ENCODE peak calls at places on chromosome 19, in five cellular contexts. One of them, this sample, is unnamed.

GRCh38 chr19:19600793-19601346 is 17.6 kb downstream of the PBX4 start:
- DNase-seq in GM12878: peak
- DNase-seq in A549: no peak
- DNase-seq in IMR-90: no peak
- DNase-seq in K562: no peak
- DNase-seq in this sample: no peak

GRCh38 chr19:58582985-58583384 is 9.8 kb upstream of the MZF1 start:
- DNase-seq in GM12878: no peak
- DNase-seq in A549: no peak
- DNase-seq in IMR-90: no peak
- DNase-seq in K562: no peak
- DNase-seq in this sample: no peak

GRCh38 chr19:18660051-18660910 is 23.2 kb upstream of the CRTC1 start:
- DNase-seq in GM12878: no peak
- DNase-seq in A549: peak
- DNase-seq in IMR-90: peak
- DNase-seq in K562: peak
- DNase-seq in this sample: no peak

GRCh38 chr19:3121821-3122511 is 13.9 kb upstream of the GNA15 start:
- DNase-seq in GM12878: no peak
- DNase-seq in A549: no peak
- DNase-seq in IMR-90: no peak
- DNase-seq in K562: no peak
- DNase-seq in this sample: no peak

GRCh38 chr19:5680083-5680436 is 256 bp downstream of the MICOS13 start:
- DNase-seq in GM12878: no peak
- DNase-seq in A549: no peak
- DNase-seq in IMR-90: peak
- DNase-seq in K562: no peak
- DNase-seq in this sample: no peak

GRCh38 chr19:49555600-49556411 is 24.6 kb downstream of the NOSIP start:
- DNase-seq in GM12878: no peak
- DNase-seq in A549: peak
- DNase-seq in IMR-90: no peak
- DNase-seq in K562: peak
- DNase-seq in this sample: peak

GRCh38 chr19:17081672-17082630 is 6.4 kb downstream of the MYO9B start:
- DNase-seq in GM12878: no peak
- DNase-seq in A549: no peak
- DNase-seq in IMR-90: no peak
- DNase-seq in K562: no peak
- DNase-seq in this sample: no peak

GRCh38 chr19:46365561-46365960 is 18.7 kb downstream of the PPP5C start:
- DNase-seq in GM12878: no peak
- DNase-seq in A549: no peak
- DNase-seq in IMR-90: no peak
- DNase-seq in K562: no peak
- DNase-seq in this sample: no peak

GRCh38 chr19:19528721-19529490 is at the start of gene YJEFN3:
- DNase-seq in GM12878: no peak
- DNase-seq in A549: no peak
- DNase-seq in IMR-90: peak
- DNase-seq in K562: no peak
- DNase-seq in this sample: no peak

GRCh38 chr19:45251452-45252354 is 632 bp downstream of the MARK4 start:
- DNase-seq in GM12878: no peak
- DNase-seq in A549: no peak
- DNase-seq in IMR-90: no peak
- DNase-seq in K562: peak
- DNase-seq in this sample: no peak

GRCh38 chr19:1267441-1268391 is 1.4 kb upstream of the CIRBP start:
- DNase-seq in GM12878: no peak
- DNase-seq in A549: no peak
- DNase-seq in IMR-90: peak
- DNase-seq in K562: no peak
- DNase-seq in this sample: no peak

GRCh38 chr19:1264801-1265610 is 4.1 kb upstream of the CIRBP start:
- DNase-seq in GM12878: no peak
- DNase-seq in A549: peak
- DNase-seq in IMR-90: peak
- DNase-seq in K562: no peak
- DNase-seq in this sample: no peak

GRCh38 chr19:1266116-1266817 is 2.9 kb upstream of the CIRBP start:
- DNase-seq in GM12878: no peak
- DNase-seq in A549: peak
- DNase-seq in IMR-90: peak
- DNase-seq in K562: peak
- DNase-seq in this sample: peak

GRCh38 chr19:1266818-1267440 is 2.2 kb upstream of the CIRBP start:
- DNase-seq in GM12878: no peak
- DNase-seq in A549: peak
- DNase-seq in IMR-90: no peak
- DNase-seq in K562: no peak
- DNase-seq in this sample: peak

GRCh38 chr19:1265611-1266115 is 3.5 kb upstream of the CIRBP start:
- DNase-seq in GM12878: no peak
- DNase-seq in A549: peak
- DNase-seq in IMR-90: peak
- DNase-seq in K562: no peak
- DNase-seq in this sample: no peak
- TF ChIP-seq BHLHE40 in GM12878: peak
- TF ChIP-seq BHLHE40 in A549: no peak
- TF ChIP-seq BHLHE40 in IMR-90: peak
- TF ChIP-seq BHLHE40 in K562: peak
- TF ChIP-seq BHLHE40 in this sample: no peak

DNA sequence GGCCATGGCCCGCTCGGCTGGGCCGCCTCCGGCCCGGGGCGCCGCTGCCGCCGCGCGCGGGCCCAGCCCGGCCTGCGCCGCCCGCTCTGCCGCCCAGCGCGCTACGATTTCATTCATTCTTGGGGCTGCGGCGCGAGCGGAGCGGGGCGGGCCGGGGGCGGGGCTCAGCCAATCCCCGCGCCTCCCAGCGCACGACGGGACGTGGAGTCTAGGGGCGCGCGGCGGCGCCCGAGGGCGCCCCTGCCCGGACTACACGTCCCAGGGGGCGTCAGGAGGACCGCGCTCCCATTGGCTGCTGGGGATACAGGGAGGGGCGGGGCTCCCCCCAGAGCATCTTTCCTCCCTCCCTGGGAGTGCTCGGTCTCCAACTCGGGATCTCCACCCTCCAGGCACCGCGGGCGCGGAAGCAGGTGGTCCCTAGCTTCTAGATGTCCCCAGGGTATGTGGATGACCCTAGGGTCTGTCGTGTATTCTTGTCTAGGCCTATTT is 5.6 kb upstream of the DPF1 start:
- DNase-seq in GM12878: no peak
- DNase-seq in A549: peak
- DNase-seq in IMR-90: peak
- DNase-seq in K562: peak
- DNase-seq in this sample: peak
- TF ChIP-seq BHLHE40 in GM12878: no peak
- TF ChIP-seq BHLHE40 in A549: no peak
- TF ChIP-seq BHLHE40 in IMR-90: no peak
- TF ChIP-seq BHLHE40 in K562: no peak
- TF ChIP-seq BHLHE40 in this sample: no peak

GRCh38 chr19:6914321-6914720 is 26.9 kb downstream of the ADGRE1 start:
- DNase-seq in GM12878: no peak
- DNase-seq in A549: no peak
- DNase-seq in IMR-90: no peak
- DNase-seq in K562: no peak
- DNase-seq in this sample: no peak

GRCh38 chr19:6906559-6906958 is 19.2 kb downstream of the ADGRE1 start:
- DNase-seq in GM12878: no peak
- DNase-seq in A549: no peak
- DNase-seq in IMR-90: no peak
- DNase-seq in K562: peak
- DNase-seq in this sample: no peak

GRCh38 chr19:6916952-6917351 is 29.6 kb downstream of the ADGRE1 start:
- DNase-seq in GM12878: no peak
- DNase-seq in A549: no peak
- DNase-seq in IMR-90: no peak
- DNase-seq in K562: no peak
- DNase-seq in this sample: no peak

GRCh38 chr19:6911523-6911922 is 24.1 kb downstream of the ADGRE1 start:
- DNase-seq in GM12878: no peak
- DNase-seq in A549: no peak
- DNase-seq in IMR-90: no peak
- DNase-seq in K562: no peak
- DNase-seq in this sample: no peak
- TF ChIP-seq BHLHE40 in GM12878: no peak
- TF ChIP-seq BHLHE40 in A549: no peak
- TF ChIP-seq BHLHE40 in IMR-90: no peak
- TF ChIP-seq BHLHE40 in K562: no peak
- TF ChIP-seq BHLHE40 in this sample: no peak

GRCh38 chr19:29872224-29872731 is 60.5 kb downstream of the CCNE1 start:
- DNase-seq in GM12878: no peak
- DNase-seq in A549: no peak
- DNase-seq in IMR-90: no peak
- DNase-seq in K562: peak
- DNase-seq in this sample: no peak
- TF ChIP-seq BHLHE40 in GM12878: no peak
- TF ChIP-seq BHLHE40 in A549: no peak
- TF ChIP-seq BHLHE40 in IMR-90: no peak
- TF ChIP-seq BHLHE40 in K562: no peak
- TF ChIP-seq BHLHE40 in this sample: no peak

GRCh38 chr19:31220540-31220939 is 128.7 kb downstream of the TSHZ3 start:
- DNase-seq in GM12878: no peak
- DNase-seq in A549: no peak
- DNase-seq in IMR-90: no peak
- DNase-seq in K562: peak
- DNase-seq in this sample: peak

GRCh38 chr19:31226536-31226935 is 122.7 kb downstream of the TSHZ3 start:
- DNase-seq in GM12878: no peak
- DNase-seq in A549: no peak
- DNase-seq in IMR-90: no peak
- DNase-seq in K562: no peak
- DNase-seq in this sample: no peak

DNA sequence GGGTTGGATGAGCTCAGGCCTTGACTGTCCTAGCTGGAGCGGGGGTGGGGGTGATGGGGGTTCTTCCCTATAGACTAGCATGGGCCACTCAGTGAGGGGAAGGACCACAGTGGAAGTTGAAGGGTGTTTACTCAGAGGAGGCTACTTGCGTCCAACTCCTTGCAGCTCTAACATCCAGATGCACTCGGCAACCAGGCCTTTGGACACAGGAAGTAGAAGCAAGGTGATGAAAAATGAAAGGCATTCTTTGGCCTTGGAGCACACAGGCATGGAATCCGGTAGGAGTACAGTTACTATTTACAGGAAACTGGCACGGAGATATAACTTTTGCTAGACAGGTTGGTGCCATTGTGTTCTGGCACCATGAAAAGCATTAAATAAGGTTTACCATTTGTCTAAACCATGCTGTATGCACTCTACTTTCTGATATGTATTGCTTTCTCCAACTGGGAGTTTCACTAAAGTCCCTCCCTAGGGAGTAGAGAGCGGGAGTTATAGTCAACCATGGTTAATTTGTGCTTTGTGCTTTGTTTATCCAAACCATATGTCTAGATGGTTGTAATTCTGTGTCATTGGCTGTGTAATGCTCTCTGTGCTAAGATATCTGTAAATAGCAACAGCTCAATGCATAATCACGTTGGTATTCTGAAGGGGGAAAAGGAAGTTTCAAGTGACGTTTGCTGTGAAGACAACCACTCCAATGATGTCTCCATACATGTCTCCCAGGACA is 125.3 kb downstream of the TSHZ3 start:
- DNase-seq in GM12878: no peak
- DNase-seq in A549: no peak
- DNase-seq in IMR-90: peak
- DNase-seq in K562: no peak
- DNase-seq in this sample: no peak
- TF ChIP-seq BHLHE40 in GM12878: no peak
- TF ChIP-seq BHLHE40 in A549: no peak
- TF ChIP-seq BHLHE40 in IMR-90: peak
- TF ChIP-seq BHLHE40 in K562: no peak
- TF ChIP-seq BHLHE40 in this sample: no peak

This sample was measured in HEK293T.